ENCODE peak calls at places on chromosomes 11 and 22, in eight cellular contexts. Z is transverse colon; Y is fibroblast of lung; X is H1; U is SJSA1; R is CD8-positive, alpha-beta T cell; A is tibial nerve; C is tibial artery. W is an unnamed sample.

GRCh38 chr11:60955566-60955965 is 3.6 kb upstream of the SLC15A3 start:
- DNase-seq in Z (no peak), Y (no peak), X (no peak), U (no peak), R (no peak), A (no peak), C (no peak), W (no peak)

GRCh38 chr22:49408102-49408836 is 419.4 kb downstream of the BRD1 start:
- DNase-seq in Z (no peak), Y (no peak), X (no peak), U (peak), R (no peak), A (no peak), C (no peak), W (no peak)

GRCh38 chr11:67048515-67048914 is 8.1 kb upstream of the RHOD start:
- DNase-seq in Z (no peak), Y (no peak), X (no peak), U (no peak), R (no peak), A (no peak), C (no peak), W (no peak)

GRCh38 chr11:56977324-56977723 is 11.4 kb upstream of the OR5AK2 start:
- DNase-seq in Z (no peak), Y (no peak), X (no peak), U (no peak), R (no peak), A (no peak), C (no peak), W (no peak)

GRCh38 chr11:60810151-60810550 is 25.0 kb downstream of the MS4A10 start:
- DNase-seq in Z (no peak), Y (no peak), X (no peak), U (no peak), R (no peak), A (no peak), C (no peak), W (no peak)

GRCh38 chr22:25478573-25478972 is 85.9 kb upstream of the GRK3 start:
- DNase-seq in Z (no peak), Y (no peak), X (no peak), U (no peak), R (no peak), A (no peak), C (no peak), W (peak)

GRCh38 chr11:61298663-61299244 is 3.6 kb upstream of the VWCE start:
- DNase-seq in Z (no peak), Y (peak), X (no peak), U (no peak), R (no peak), A (no peak), C (no peak), W (no peak)

GRCh38 chr22:41732096-41732772 is 32.9 kb downstream of the MEI1 start:
- DNase-seq in Z (no peak), Y (no peak), X (no peak), U (no peak), R (no peak), A (no peak), C (no peak), W (no peak)

GRCh38 chr22:24008381-24009226 is 2.5 kb upstream of the CABIN1 start:
- DNase-seq in Z (no peak), Y (no peak), X (no peak), U (no peak), R (no peak), A (no peak), C (no peak), W (no peak)

GRCh38 chr22:42229455-42230149 is 40.9 kb downstream of the TCF20 start:
- DNase-seq in Z (no peak), Y (peak), X (no peak), U (no peak), R (no peak), A (no peak), C (peak), W (no peak)

GRCh38 chr11:130404727-130405126 is 23.7 kb downstream of the ADAMTS8 start:
- DNase-seq in Z (no peak), Y (peak), X (no peak), U (no peak), R (no peak), A (no peak), C (no peak), W (no peak)

GRCh38 chr22:24165673-24166072 is 15.6 kb upstream of the SUSD2 start:
- DNase-seq in Z (no peak), Y (peak), X (no peak), U (no peak), R (no peak), A (no peak), C (no peak), W (no peak)

GRCh38 chr11:64086263-64086938 is 50.7 kb downstream of the FLRT1 start:
- DNase-seq in Z (peak), Y (peak), X (no peak), U (no peak), R (no peak), A (peak), C (no peak), W (no peak)

GRCh38 chr22:46445771-46446485 is 91.5 kb downstream of the CELSR1 start:
- DNase-seq in Z (no peak), Y (no peak), X (no peak), U (no peak), R (no peak), A (no peak), C (no peak), W (no peak)

GRCh38 chr11:72160319-72160718 is 24.8 kb downstream of the FOLR3 start:
- DNase-seq in Z (no peak), Y (no peak), X (no peak), U (no peak), R (no peak), A (no peak), C (no peak), W (no peak)

GRCh38 chr11:126007263-126007662 is 55.4 kb downstream of the CDON start:
- DNase-seq in Z (no peak), Y (peak), X (no peak), U (no peak), R (no peak), A (no peak), C (peak), W (no peak)

GRCh38 chr11:117839234-117839882 is 14.8 kb upstream of the FXYD2 start:
- DNase-seq in Z (peak), Y (no peak), X (peak), U (peak), R (peak), A (no peak), C (peak), W (no peak)

GRCh38 chr22:16721969-16722368 is 103.2 kb downstream of the XKR3 start:
- DNase-seq in Z (no peak), Y (no peak), X (no peak), U (no peak), R (no peak), A (no peak), C (no peak), W (no peak)

GRCh38 chr22:47092896-47093311 is 330.5 kb downstream of the TBC1D22A start:
- DNase-seq in Z (no peak), Y (peak), X (no peak), U (no peak), R (no peak), A (no peak), C (no peak), W (no peak)

GRCh38 chr11:61357233-61357893 is 4.3 kb downstream of the CYB561A3 start:
- DNase-seq in Z (no peak), Y (no peak), X (no peak), U (no peak), R (no peak), A (no peak), C (no peak), W (no peak)

GRCh38 chr22:19238900-19239299 is 52.6 kb downstream of the CLTCL1 start:
- DNase-seq in Z (no peak), Y (peak), X (no peak), U (no peak), R (no peak), A (no peak), C (no peak), W (no peak)

GRCh38 chr11:1557904-1558831 is 13.9 kb downstream of the DUSP8 start:
- DNase-seq in Z (peak), Y (peak), X (no peak), U (peak), R (no peak), A (peak), C (peak), W (no peak)
- H3K27ac ChIP-seq in Z (peak), Y (no peak), X (no peak), U (no peak), R (no peak), A (peak), C (peak), W (peak)

DNA sequence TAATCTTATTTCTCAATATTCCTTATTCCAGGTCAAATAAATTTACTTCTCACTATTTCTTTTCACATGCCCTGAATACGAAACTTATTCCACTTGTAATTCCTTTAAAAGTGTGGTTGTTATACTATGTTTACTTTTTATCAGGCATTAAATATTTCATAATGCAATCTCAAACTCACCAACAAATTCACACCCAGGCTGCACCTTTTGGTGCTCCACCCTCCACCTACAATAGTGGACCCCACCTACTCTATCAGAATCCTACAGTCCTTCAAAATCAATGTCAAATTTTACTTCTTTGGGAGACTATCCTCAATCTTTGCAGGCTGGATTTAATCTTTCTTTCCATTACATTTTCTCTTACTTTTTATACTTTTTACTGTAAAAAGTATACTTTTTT is 65.9 kb upstream of the MTMR2 start:
- DNase-seq in Z (no peak), Y (no peak), X (no peak), U (no peak), R (no peak), A (no peak), C (no peak), W (no peak)
- H3K27ac ChIP-seq in Z (no peak), Y (no peak), X (no peak), U (no peak), R (no peak), A (no peak), C (no peak), W (no peak)

DNA sequence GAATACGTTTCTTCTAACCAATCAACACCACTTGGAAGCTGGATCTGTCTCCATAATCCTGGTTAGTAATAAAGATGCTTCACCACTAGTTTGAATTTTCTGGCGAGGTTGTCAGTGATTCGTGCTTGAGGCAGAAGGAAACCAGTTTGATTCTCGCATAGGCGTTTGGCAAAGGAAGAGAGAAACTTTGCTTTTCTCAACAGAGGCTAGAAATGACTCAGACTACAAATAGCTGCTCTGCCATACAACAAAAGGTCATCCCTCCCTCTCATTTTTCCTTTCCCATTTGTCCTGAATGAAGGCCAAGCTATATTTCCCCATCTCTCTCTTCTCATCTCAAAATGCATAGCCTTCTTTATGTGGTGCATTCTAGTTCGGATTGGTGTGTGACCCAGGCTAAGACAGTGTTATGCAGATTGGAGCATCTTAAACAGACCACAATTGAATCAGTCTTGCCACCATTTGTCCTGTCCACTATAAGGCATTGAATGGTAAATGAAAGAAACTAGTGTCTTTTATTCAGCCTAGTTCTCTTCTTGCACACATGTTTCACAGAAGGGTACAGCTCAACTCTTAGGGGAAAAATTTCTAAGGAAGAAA is 741.5 kb downstream of the NTM start:
- DNase-seq in Z (no peak), Y (peak), X (no peak), U (no peak), R (no peak), A (no peak), C (no peak), W (no peak)
- H3K27ac ChIP-seq in Z (no peak), Y (peak), X (no peak), U (peak), R (no peak), A (peak), C (no peak), W (no peak)

DNA sequence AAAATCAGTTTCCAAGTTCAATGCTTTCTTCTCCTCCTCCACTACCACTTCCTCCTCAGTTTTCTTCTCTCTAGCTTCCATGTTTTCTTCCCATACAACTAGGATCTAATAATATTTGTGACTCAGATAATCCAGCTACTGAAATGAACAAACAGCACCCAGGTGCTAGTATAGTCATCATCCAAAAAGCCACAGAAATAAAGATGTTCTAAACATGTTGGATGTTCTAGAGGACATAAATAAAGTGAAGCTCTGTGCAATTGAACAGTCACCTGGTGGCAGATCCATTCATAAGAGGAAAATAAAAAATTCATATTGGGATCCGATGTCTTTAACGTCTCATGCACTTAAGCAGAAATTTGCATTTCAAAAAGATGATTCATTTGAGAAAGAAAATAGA is 142.8 kb downstream of the ENTHD1 start:
- DNase-seq in Z (no peak), Y (no peak), X (no peak), U (no peak), R (no peak), A (no peak), C (no peak), W (no peak)
- H3K27ac ChIP-seq in Z (no peak), Y (no peak), X (no peak), U (no peak), R (no peak), A (no peak), C (no peak), W (no peak)

W was measured in substantia nigra.